ENCODE peak calls at places on chromosomes 11 and 22, in nine cellular contexts. P is left ventricle myocardium inferior, H is uterus, M is hepatocyte, G is sigmoid colon, Z is small intestine, E is mesenchymal stem cell, O is upper lobe of right lung, R is left lung. Q is an unnamed sample.

GRCh38 chr11:96260526-96260925 is 82.5 kb downstream of the MAML2 start:
- DNase-seq in P (no peak), H (no peak), M (no peak), G (no peak), Z (no peak), E (no peak), O (no peak), R (no peak), Q (no peak)

GRCh38 chr11:112321521-112322172 is 61.0 kb upstream of the PLET1 start:
- DNase-seq in P (peak; percentile 33), H (no peak), M (peak; percentile 83), G (no peak), Z (peak; percentile 84), E (peak; percentile 90), O (peak; percentile 85), R (peak; percentile 88), Q (no peak)

GRCh38 chr22:21641417-21641794 is 696 bp upstream of the SDF2L1 start:
- DNase-seq in P (no peak), H (no peak), M (peak; percentile 72), G (no peak), Z (peak; percentile 54), E (peak; percentile 85), O (peak; percentile 79), R (no peak), Q (no peak)

GRCh38 chr11:24155792-24156191 is 341.1 kb upstream of the LUZP2 start:
- DNase-seq in P (no peak), H (no peak), M (no peak), G (no peak), Z (no peak), E (no peak), O (no peak), R (no peak), Q (no peak)

GRCh38 chr11:76181371-76181770 is 24.9 kb downstream of the WNT11 start:
- DNase-seq in P (no peak), H (no peak), M (no peak), G (no peak), Z (no peak), E (no peak), O (no peak), R (no peak), Q (no peak)

GRCh38 chr11:113506893-113507292 is 31.7 kb upstream of the DRD2 start:
- DNase-seq in P (no peak), H (no peak), M (no peak), G (no peak), Z (no peak), E (no peak), O (no peak), R (no peak), Q (no peak)

GRCh38 chr11:90823446-90823845 is 600.6 kb upstream of the CHORDC1 start:
- DNase-seq in P (no peak), H (no peak), M (no peak), G (no peak), Z (no peak), E (no peak), O (no peak), R (no peak), Q (no peak)

GRCh38 chr11:118006153-118006534 is 19.9 kb downstream of the IL10RA start:
- DNase-seq in P (no peak), H (no peak), M (no peak), G (no peak), Z (no peak), E (no peak), O (no peak), R (no peak), Q (no peak)

GRCh38 chr11:87739766-87740165 is 435.5 kb downstream of the RAB38 start:
- DNase-seq in P (no peak), H (no peak), M (no peak), G (no peak), Z (no peak), E (no peak), O (no peak), R (no peak), Q (no peak)

GRCh38 chr11:87743002-87743401 is 432.2 kb downstream of the RAB38 start:
- DNase-seq in P (no peak), H (no peak), M (no peak), G (no peak), Z (no peak), E (no peak), O (no peak), R (no peak), Q (no peak)

GRCh38 chr11:87736928-87737327 is 438.3 kb downstream of the RAB38 start:
- DNase-seq in P (no peak), H (no peak), M (no peak), G (no peak), Z (no peak), E (no peak), O (no peak), R (no peak), Q (no peak)

GRCh38 chr11:87740968-87741367 is 434.3 kb downstream of the RAB38 start:
- DNase-seq in P (no peak), H (no peak), M (no peak), G (no peak), Z (peak; percentile 11), E (no peak), O (no peak), R (no peak), Q (no peak)

GRCh38 chr11:87740513-87740912 is 434.7 kb downstream of the RAB38 start:
- DNase-seq in P (no peak), H (no peak), M (no peak), G (no peak), Z (no peak), E (no peak), O (no peak), R (no peak), Q (no peak)
- H3K4me3 ChIP-seq in P (no peak overlapping the region), H (no peak overlapping the region), M (no peak overlapping the region), G (no peak overlapping the region), Z (no peak overlapping the region), E (no peak overlapping the region), O (no peak overlapping the region), R (no peak overlapping the region), Q (no peak overlapping the region)

DNA sequence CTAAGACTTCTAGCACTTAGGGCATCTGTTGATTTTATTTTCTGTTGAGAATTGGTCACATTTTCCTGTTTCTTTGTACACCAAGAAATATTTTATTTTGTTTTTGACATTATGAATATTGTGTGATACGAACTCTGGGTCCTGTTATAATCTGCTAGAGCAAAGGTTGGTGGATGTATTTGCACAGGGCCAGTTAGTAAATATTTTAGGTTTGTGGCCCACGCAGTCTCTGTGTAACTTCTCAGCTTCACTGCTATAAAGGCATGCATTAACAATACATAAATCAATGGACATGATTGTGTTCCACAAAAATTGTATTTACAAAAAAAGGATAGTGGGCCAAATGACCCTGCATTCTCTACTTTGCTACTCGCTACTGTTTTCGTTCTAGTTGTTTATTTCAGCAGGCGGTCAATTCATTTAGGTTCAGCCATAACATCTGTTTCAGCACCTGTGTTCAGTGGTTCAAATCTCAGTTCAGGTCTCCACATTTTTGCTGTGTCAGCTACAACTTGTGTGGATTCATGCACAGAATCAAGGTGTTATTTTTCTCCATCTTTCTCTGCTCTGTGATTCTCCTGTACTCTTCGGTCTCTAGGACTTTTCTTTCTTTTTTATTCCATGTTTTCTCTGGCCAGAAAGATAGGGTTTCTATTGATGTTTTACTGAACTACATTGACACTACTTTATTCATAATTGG is 786.2 kb downstream of the ETS1 start:
- DNase-seq in P (no peak), H (no peak), M (no peak), G (no peak), Z (no peak), E (no peak), O (no peak), R (no peak), Q (no peak)
- H3K27me3 ChIP-seq in P (no peaks in the 10 kb centered on the region), H (no peaks in the 10 kb centered on the region), M (no peaks in the 10 kb centered on the region), G (no peaks in the 10 kb centered on the region), Z (no peaks in the 10 kb centered on the region), E (no peaks in the 10 kb centered on the region), O (no peaks in the 10 kb centered on the region), R (no peaks in the 10 kb centered on the region), Q (no peaks in the 10 kb centered on the region)

GRCh38 chr11:72816404-72816990 is 2.3 kb downstream of the ATG16L2 start:
- DNase-seq in P (no peak), H (no peak), M (no peak), G (no peak), Z (no peak), E (no peak), O (no peak), R (no peak), Q (no peak)

GRCh38 chr11:72813740-72814138 is 472 bp upstream of the ATG16L2 start:
- DNase-seq in P (peak; percentile 88), H (peak; percentile 74), M (peak; percentile 91), G (peak; percentile 92), Z (peak; percentile 87), E (no peak), O (peak; percentile 95), R (peak; percentile 84), Q (no peak)

GRCh38 chr11:72812968-72813739 is 1.1 kb upstream of the ATG16L2 start:
- DNase-seq in P (peak; percentile 52), H (peak; percentile 53), M (peak; percentile 49), G (peak; percentile 78), Z (peak; percentile 69), E (peak; percentile 73), O (peak; percentile 77), R (peak; percentile 69), Q (no peak)

GRCh38 chr11:72814139-72814830 is at the start of gene ATG16L2:
- DNase-seq in P (peak; percentile 87), H (peak; percentile 78), M (peak; percentile 95), G (peak; percentile 93), Z (peak; percentile 87), E (peak; percentile 92), O (peak; percentile 96), R (peak; percentile 88), Q (no peak)

DNA sequence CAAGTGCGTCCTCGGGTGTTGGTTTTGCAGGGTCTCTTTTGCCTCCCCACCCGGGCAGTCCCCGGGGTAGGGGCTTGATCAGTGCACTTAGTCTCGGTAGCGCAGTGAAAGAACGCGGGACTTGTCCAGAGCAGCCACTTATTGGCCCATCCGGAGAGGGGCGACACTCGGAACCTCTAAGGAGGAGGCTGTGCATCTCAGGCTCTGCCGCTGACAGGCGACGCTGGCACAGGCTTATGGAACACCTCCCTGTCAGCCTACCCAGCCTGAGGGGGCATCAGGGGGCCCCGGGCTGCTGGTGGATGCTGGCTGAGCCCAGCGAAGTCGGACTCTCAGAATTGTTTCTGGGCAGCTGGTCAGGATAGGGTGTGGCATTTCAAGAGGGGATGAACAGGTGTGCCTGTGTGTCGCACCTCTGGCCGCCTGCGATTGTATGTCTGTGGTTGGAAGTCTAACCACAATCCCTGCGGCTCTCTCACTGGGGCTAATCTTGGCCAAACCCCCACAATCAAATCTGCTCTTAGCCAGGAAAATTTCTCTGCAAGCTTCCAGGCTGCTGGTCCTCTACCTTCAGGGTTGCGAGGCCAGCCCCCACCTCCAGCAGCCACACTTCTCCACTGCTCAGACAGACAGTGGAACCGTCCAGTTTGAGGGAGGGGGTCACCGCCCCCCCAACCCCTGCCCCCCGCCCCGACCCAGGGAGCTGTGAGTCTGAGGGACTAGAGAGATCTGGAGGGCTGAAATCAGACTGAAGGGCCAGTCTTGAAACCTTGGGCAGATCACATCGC is 814 bp downstream of the ATG16L2 start:
- DNase-seq in P (no peak), H (no peak), M (peak; percentile 79), G (no peak), Z (peak; percentile 48), E (peak; percentile 89), O (peak; percentile 75), R (no peak), Q (no peak)
- H3K4me1 ChIP-seq in P (peaks cover 48% of the 10 kb centered on the region), H (peaks cover 20% of the 10 kb centered on the region), M (peaks cover 28% of the 10 kb centered on the region), G (peaks cover 36% of the 10 kb centered on the region), Z (peaks cover 2% of the 10 kb centered on the region), E (peaks cover 28% of the 10 kb centered on the region), O (peaks cover 30% of the 10 kb centered on the region), R (peaks cover 30% of the 10 kb centered on the region), Q (peaks cover 4% of the 10 kb centered on the region)

DNA sequence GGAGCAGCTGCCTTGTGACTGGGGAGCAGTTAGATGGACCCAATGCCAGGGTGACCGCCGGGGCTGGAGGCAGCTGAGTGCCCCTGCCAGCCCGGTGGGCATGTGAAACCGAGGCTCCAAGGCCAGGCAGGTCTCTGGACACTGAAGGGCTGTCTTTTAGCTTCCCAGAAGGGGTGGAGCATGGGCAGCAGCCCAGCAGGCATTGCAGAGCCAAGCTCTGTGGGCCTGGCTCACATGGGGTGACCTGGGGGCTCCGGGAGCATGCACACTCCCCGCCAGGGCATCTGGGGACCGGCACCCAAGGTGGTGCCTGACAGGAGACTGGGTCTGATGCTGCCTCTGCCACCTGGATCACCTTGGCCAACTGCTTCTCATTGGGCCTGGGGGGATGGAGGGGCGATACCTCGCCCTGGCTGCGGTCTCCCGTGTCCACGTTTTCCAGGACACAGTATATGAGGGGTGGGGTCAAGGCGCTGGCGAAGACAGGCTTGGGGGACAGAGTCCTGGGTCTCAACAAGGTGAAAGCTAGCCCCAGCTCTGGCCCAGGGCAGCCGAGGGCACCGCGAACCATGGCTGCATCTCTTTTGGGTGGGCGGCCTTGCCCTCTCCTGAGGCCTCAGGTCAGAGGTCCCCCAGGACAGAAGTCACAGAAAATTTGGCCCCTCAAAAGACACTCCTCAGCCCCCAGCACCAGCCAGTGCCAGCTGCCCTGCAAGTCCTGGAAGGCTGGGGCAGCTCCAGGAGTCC is 3.5 kb downstream of the INS start:
- DNase-seq in P (no peak), H (no peak), M (no peak), G (no peak), Z (no peak), E (no peak), O (no peak), R (no peak), Q (no peak)
- H3K4me3 ChIP-seq in P (no peak overlapping the region), H (no peak overlapping the region), M (no peak overlapping the region), G (no peak overlapping the region), Z (no peak overlapping the region), E (no peak overlapping the region), O (no peak overlapping the region), R (no peak overlapping the region), Q (no peak overlapping the region)